ENCODE peak calls at places on chromosomes 3 and 15, in four cellular contexts. P, T, M and K are unnamed samples. For H3K9me3, the result is how much of the 10 kb centered on the place peaks cover.

GRCh38 chr3:98699132-98699531 is 64.0 kb upstream of the ST3GAL6 start:
- DNase-seq in P (no peak), T (no peak), M (peak), K (peak)

GRCh38 chr15:70278644-70279043 is 180.9 kb upstream of the TLE3 start:
- DNase-seq in P (no peak), T (no peak), M (no peak), K (no peak)

GRCh38 chr3:138768126-138768525 is 66.6 kb downstream of the PIK3CB start:
- DNase-seq in P (no peak), T (no peak), M (no peak), K (no peak)

GRCh38 chr3:51375571-51375970 is 9.5 kb upstream of the MANF start:
- DNase-seq in P (no peak), T (no peak), M (no peak), K (no peak)

GRCh38 chr3:163126115-163126514 is 1629.5 kb downstream of the OTOL1 start:
- DNase-seq in P (no peak), T (no peak), M (no peak), K (no peak)

GRCh38 chr15:40295297-40295696 is 12.4 kb upstream of the ANKRD63 start:
- DNase-seq in P (no peak), T (no peak), M (no peak), K (no peak)

GRCh38 chr15:67120839-67121540 is 55.6 kb downstream of the SMAD3 start:
- DNase-seq in P (peak), T (peak), M (peak), K (no peak)

GRCh38 chr3:148962513-148962912 is 28.8 kb upstream of the GYG1 start:
- DNase-seq in P (peak), T (peak), M (peak), K (peak)

GRCh38 chr3:126146034-126146433 is 34.4 kb downstream of the ALDH1L1 start:
- DNase-seq in P (no peak), T (no peak), M (no peak), K (no peak)

GRCh38 chr15:27768731-27769510 is 330.2 kb downstream of the OCA2 start:
- DNase-seq in P (no peak), T (peak), M (no peak), K (no peak)

GRCh38 chr15:31088672-31089360 is 12.7 kb downstream of the TRPM1 start:
- DNase-seq in P (no peak), T (no peak), M (no peak), K (no peak)

GRCh38 chr3:86451749-86452148 is 539.2 kb downstream of the VGLL3 start:
- DNase-seq in P (no peak), T (no peak), M (no peak), K (no peak)

GRCh38 chr3:65685621-65686020 is 353.1 kb downstream of the MAGI1 start:
- DNase-seq in P (no peak), T (no peak), M (no peak), K (no peak)

DNA sequence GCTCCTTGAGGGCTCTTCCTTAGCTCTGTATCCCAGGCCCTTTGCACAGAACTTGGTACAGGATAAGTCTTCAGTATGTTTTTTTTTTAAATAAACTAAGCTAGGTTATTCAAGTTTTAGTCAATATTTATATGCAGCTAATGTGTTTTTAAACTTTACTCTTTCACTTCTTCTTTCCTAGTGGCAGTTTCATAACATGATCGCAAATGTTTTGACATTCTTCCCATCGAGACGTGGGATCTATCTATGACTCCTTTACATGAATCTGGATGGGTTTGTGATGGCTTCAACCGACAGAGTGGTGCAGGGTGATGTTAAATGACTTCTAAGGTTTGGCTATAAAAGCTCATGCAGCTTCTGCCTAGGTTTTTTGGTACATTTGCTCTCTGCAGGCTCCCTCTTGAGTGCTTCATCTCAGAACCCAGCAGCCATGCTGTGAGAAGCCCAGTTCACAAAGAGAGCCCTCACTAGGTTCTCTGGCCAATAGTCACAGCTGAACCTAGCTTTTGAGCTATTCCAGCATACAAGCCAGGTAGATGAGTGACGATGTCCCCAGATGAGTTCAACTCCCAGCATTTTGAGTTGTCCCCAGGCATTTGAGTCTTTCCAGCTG is 13.5 kb upstream of the MECOM start:
- DNase-seq in P (no peak), T (no peak), M (no peak), K (no peak)
- H3K9me3 ChIP-seq in P (under half), T (under half), M (under half), K (under half)

GRCh38 chr15:56240390-56240789 is 3.3 kb downstream of the RFX7 start:
- DNase-seq in P (no peak), T (no peak), M (no peak), K (no peak)
- H3K4me3 ChIP-seq in P (peak), T (no peak), M (no peak), K (no peak)

GRCh38 chr3:69439683-69440270 is 53.9 kb upstream of the FRMD4B start:
- DNase-seq in P (no peak), T (no peak), M (no peak), K (no peak)

GRCh38 chr3:69433016-69433937 is 47.4 kb upstream of the FRMD4B start:
- DNase-seq in P (no peak), T (no peak), M (no peak), K (no peak)

GRCh38 chr3:69428657-69429255 is 42.9 kb upstream of the FRMD4B start:
- DNase-seq in P (no peak), T (no peak), M (no peak), K (no peak)

GRCh38 chr3:69435274-69436262 is 49.7 kb upstream of the FRMD4B start:
- DNase-seq in P (no peak), T (no peak), M (no peak), K (no peak)

DNA sequence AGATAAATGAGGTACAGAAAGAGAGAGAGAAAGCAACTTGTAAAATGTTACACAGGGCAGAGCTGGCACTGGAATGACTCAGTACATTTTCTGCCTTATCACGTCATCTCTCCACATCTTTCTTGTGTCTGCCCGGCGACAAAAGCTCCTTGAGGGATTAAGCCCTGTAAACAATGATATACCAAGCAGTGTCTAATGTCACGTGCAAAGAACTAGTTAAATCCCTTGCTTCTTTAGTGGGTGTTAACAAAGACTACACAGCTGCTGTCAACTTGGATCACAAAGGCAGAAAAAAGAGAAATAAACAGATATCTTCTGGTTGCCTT is 48.0 kb upstream of the FRMD4B start:
- DNase-seq in P (no peak), T (no peak), M (no peak), K (no peak)
- H3K27ac ChIP-seq in P (no peak), T (no peak), M (no peak), K (peak)

DNA sequence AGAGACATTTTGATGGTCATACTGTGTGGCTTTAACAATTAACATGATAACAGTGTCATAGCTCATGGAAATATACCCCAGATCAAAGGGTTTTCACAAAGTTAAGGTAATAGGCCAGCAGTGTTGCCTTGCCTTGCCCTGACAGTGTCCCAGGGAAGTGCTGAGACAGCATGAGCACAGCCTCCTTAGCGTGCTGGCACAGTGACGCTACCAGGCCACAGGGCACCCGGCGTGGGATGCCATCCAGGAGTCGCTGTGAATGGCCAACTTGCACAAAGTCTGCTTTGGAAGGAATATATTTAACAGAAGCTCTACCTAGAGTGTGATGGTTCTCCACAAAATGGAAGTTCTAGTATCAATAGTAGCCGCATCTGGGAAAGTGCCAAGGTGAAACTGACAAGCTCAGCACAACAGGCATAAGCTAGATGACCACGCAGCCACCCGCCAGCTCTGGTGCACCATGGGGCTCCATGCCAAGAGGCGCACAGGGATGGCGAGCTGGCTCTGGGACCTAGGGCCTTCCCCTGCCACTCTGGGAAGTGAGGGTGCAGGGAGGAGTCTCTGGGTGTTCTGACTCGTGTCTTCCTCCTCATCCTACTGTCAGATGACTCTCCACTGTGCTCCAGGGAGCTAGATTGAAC is 86.2 kb downstream of the GABRB3 start:
- DNase-seq in P (no peak), T (no peak), M (no peak), K (no peak)
- H3K9me3 ChIP-seq in P (under half), T (under half), M (under half), K (under half)